ENCODE peak calls at places on chromosome 21, in six cellular contexts. U is left ventricle myocardium inferior, W is fibroblast of lung, E is thoracic aorta, A is cardiac fibroblast, T is ascending aorta. O is an unnamed sample.

GRCh38 chr21:43877936-43878575 is 13.0 kb downstream of the AGPAT3 start:
- DNase-seq in A (no peak), E (no peak), T (no peak), U (no peak), W (no peak), O (peak; percentile 41)

GRCh38 chr21:44306926-44307687 is 7.3 kb downstream of the PFKL start:
- DNase-seq in A (no peak), E (no peak), U (no peak), W (peak; percentile 46), T (no peak), O (no peak)

GRCh38 chr21:32403201-32403701 is 9.3 kb upstream of the EVA1C start:
- DNase-seq in E (no peak), T (no peak), W (peak; percentile 57), A (peak; percentile 91), U (peak; percentile 50), O (peak; percentile 86)

GRCh38 chr21:14084068-14084501 is 126.7 kb downstream of the LIPI start:
- DNase-seq in A (no peak), T (no peak), W (no peak), U (no peak), E (no peak), O (no peak)

GRCh38 chr21:15514073-15514946 is 215.5 kb upstream of the USP25 start:
- DNase-seq in U (no peak), W (no peak), A (no peak), T (no peak), E (no peak), O (peak; percentile 71)

GRCh38 chr21:16587141-16587570 is 857.4 kb downstream of the USP25 start:
- DNase-seq in W (peak; percentile 82), A (peak; percentile 80), U (peak; percentile 53), E (no peak), T (peak; percentile 10), O (peak; percentile 51)

GRCh38 chr21:45889115-45889708 is 92.4 kb upstream of the COL6A1 start:
- DNase-seq in T (no peak), A (no peak), U (no peak), W (no peak), E (no peak), O (peak; percentile 21)

GRCh38 chr21:34305605-34306235 is 58.1 kb upstream of the KCNE2 start:
- DNase-seq in E (no peak), W (no peak), U (no peak), A (no peak), T (no peak), O (no peak)

GRCh38 chr21:33403786-33404571 is 766 bp downstream of the IFNGR2 start:
- DNase-seq in W (peak; percentile 58), A (peak; percentile 62), E (no peak), U (peak; percentile 64), T (no peak), O (peak; percentile 66)

GRCh38 chr21:44013380-44014088 is 1.4 kb downstream of the TRAPPC10 start:
- DNase-seq in E (no peak), U (no peak), W (no peak), A (peak; percentile 11), T (no peak), O (no peak)

GRCh38 chr21:39531777-39532333 is 80.1 kb downstream of the SH3BGR start:
- DNase-seq in U (no peak), T (no peak), W (no peak), E (no peak), A (no peak), O (no peak)
- TF ChIP-seq CTCF in U (no peak), T (no peak), W (no peak), E (no peak), A (no peak), O (no peak)

GRCh38 chr21:25507522-25507921 is 99.8 kb downstream of the MRPL39 start:
- DNase-seq in E (no peak), A (no peak), T (no peak), W (no peak), U (no peak), O (no peak)
- TF ChIP-seq CTCF in E (no peak), A (peak; percentile 17), T (no peak), W (no peak), U (no peak), O (no peak)

GRCh38 chr21:35373998-35374397 is 324.9 kb upstream of the RUNX1 start:
- DNase-seq in T (no peak), U (no peak), E (no peak), W (no peak), A (no peak), O (no peak)

GRCh38 chr21:35370671-35371070 is 321.6 kb upstream of the RUNX1 start:
- DNase-seq in U (no peak), W (no peak), T (no peak), E (no peak), A (no peak), O (no peak)

GRCh38 chr21:35372201-35372600 is 323.1 kb upstream of the RUNX1 start:
- DNase-seq in T (no peak), W (no peak), U (no peak), E (no peak), A (no peak), O (no peak)

GRCh38 chr21:35370071-35370470 is 321.0 kb upstream of the RUNX1 start:
- DNase-seq in W (no peak), A (no peak), T (no peak), U (no peak), E (no peak), O (no peak)

DNA sequence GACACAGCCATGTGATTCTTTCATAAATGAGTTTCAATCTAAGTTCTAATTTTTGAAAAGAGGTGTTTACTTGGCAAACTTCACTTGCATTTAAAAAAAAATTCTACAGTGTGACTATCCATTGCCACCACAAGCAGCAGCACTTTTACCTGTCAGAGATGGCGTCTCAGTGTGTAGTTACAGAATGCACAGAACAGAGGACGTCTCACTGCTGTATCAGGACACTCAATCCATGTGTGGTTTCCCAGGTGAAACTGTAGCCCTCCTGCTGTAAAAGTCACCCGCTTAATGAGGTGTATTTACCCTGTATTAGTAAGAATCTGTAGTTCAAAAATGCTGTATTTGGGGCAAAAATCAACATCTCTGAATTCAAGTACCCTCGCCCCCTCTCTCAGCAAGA is 322.1 kb upstream of the RUNX1 start:
- DNase-seq in A (no peak), W (no peak), T (no peak), U (no peak), E (no peak), O (no peak)
- TF ChIP-seq CTCF in A (no peak), W (no peak), T (no peak), U (no peak), E (no peak), O (no peak)

GRCh38 chr21:42678118-42678430 is 24.7 kb downstream of the PDE9A start:
- DNase-seq in W (no peak), A (no peak), T (no peak), U (no peak), E (no peak), O (no peak)

GRCh38 chr21:42680429-42680828 is 27.0 kb downstream of the PDE9A start:
- DNase-seq in E (no peak), T (no peak), W (no peak), A (no peak), U (no peak), O (no peak)

GRCh38 chr21:42678618-42679295 is 25.3 kb downstream of the PDE9A start:
- DNase-seq in E (no peak), T (no peak), U (no peak), A (no peak), W (no peak), O (no peak)

GRCh38 chr21:42679982-42680330 is 26.5 kb downstream of the PDE9A start:
- DNase-seq in A (no peak), E (no peak), W (no peak), T (no peak), U (no peak), O (no peak)

DNA sequence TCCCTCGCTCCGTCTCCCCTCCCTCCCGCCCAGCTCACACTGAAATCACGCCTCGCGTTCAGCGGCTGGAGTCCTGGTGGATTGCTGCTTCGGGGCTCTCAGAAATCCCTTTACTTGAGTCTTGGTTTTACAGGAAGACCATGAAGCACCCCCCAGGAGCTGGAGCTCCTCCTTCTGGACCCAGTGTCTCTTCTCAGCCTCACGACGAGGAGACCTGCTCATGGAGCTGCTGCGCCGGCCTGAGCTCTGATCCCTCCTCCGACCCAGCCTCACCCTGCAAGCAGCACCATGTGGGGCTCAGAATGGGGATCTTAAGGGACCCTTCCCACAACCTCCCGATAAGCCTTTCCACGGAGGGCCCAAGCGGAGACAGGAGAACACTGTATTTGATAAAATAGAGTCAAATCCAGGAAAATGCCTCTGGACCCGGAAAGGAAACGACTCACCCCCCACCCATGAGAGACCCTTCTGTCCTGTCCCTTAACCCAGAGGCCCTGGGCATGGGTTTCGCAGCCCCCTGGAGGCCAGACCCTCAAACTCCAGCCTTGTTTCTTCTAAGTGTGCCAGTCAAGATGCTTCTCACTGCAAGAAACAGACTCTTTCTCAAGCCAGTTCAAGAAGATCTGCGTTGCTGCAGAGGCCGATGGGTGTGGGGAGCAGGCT is 26.0 kb downstream of the PDE9A start:
- DNase-seq in U (no peak), A (no peak), W (no peak), T (no peak), E (no peak), O (no peak)
- TF ChIP-seq CTCF in U (no peak), A (no peak), W (no peak), T (no peak), E (no peak), O (no peak)

O was measured in mucosa of descending colon.